ENCODE peak calls at places on chromosomes 13 and 19, in nine cellular contexts. E, H, I, A, G, U, L, F and W are unnamed samples.

GRCh38 chr13:30796833-30797601 is 61.7 kb downstream of the ALOX5AP start:
- DNase-seq in E (no peak), H (no peak), I (no peak), A (peak), G (no peak), U (no peak), L (no peak), F (no peak), W (peak)

GRCh38 chr19:55316646-55317045 is 8.5 kb downstream of the TMEM150B start:
- DNase-seq in E (no peak), H (no peak), I (no peak), A (no peak), G (no peak), U (no peak), L (no peak), F (no peak), W (no peak)

GRCh38 chr19:5141926-5142724 is 173.2 kb downstream of the KDM4B start:
- DNase-seq in E (no peak), H (no peak), I (no peak), A (no peak), G (peak), U (no peak), L (no peak), F (no peak), W (no peak)

GRCh38 chr19:38090561-38090960 is 133.5 kb downstream of the DPF1 start:
- DNase-seq in E (no peak), H (no peak), I (no peak), A (no peak), G (no peak), U (no peak), L (no peak), F (no peak), W (no peak)

GRCh38 chr13:30629527-30629926 is 11.8 kb downstream of the USPL1 start:
- DNase-seq in E (no peak), H (no peak), I (no peak), A (no peak), G (no peak), U (no peak), L (no peak), F (no peak), W (no peak)

GRCh38 chr13:67390462-67391093 is 160.4 kb upstream of the PCDH9 start:
- DNase-seq in E (no peak), H (no peak), I (peak), A (peak), G (no peak), U (no peak), L (no peak), F (no peak), W (peak)

GRCh38 chr19:4584670-4585460 is 25.4 kb upstream of the SEMA6B start:
- DNase-seq in E (peak), H (no peak), I (no peak), A (peak), G (no peak), U (no peak), L (no peak), F (no peak), W (no peak)

GRCh38 chr19:40640744-40641143 is 39.6 kb downstream of the LTBP4 start:
- DNase-seq in E (no peak), H (no peak), I (no peak), A (peak), G (no peak), U (no peak), L (no peak), F (no peak), W (peak)

DNA sequence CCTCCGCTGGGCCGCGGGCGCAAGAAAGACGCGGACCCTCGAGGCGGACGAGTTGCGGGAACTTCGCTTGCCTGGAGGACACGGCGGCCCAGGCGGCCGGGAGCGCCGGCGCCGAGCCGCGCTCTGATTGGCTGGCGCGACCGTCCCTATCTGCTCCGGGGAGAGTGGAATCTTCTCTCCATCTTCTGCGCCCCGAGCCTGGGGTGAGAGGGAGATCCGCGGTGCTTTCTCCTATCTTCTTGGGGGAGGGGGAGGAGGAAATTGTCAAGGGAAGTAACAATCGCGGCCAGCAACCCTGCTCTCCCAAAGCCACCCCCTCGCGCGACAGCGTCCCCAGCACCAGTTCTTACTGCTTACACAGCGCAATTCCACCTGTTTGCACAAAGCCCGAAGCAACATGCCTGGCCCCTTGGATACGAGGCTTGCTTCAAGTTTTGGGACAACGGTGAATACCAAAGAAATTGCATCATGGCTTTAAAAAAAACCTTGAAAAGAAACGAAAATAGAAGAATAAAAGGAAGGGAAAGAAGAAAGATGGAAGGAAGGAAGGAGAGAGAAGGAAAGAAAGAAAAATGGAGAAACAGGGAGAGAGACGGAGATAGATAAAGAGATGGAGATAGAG is 4.8 kb downstream of the SOX21 start:
- DNase-seq in E (no peak), H (no peak), I (no peak), A (no peak), G (no peak), U (no peak), L (no peak), F (no peak), W (no peak)
- H3K4me3 ChIP-seq in E (peak), H (peak), I (no peak), A (no peak), G (no peak), U (no peak), L (no peak), F (no peak), W (no peak)

DNA sequence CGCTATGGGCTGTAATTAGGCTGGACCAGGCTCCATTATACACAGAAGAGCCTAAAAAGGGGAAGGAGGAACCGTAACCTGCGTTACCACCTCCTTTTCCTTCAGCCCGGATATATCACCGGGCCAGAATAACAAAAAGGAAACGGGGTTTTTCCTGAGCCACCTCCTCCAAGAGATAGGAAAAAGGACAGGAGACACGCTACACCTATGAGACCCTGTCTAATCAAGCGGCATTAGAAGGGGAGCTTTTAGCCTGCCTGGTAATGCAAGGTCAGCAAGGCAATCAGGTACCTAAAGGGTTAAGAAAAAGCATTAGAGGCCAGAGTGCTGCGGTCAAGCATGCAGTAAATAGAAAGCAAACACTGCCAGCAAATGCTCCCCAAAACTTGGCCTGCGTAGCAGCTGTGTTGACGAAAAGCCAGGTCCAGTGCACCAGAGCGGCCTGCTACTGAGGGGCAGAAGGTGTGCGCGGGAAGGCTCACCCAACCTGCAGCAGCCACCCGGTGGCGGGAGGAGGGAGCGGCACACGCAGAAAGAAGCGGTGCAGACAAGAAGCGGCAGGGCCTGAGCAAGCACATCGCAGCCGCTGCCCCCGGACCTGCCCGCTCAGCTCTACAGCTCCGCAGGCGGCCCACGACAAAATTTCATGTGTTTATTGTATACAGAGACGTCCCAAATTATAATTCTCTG is 1466.1 kb downstream of the UQCRFS1 start:
- DNase-seq in E (peak), H (no peak), I (peak), A (peak), G (peak), U (no peak), L (no peak), F (no peak), W (peak)
- H3K4me3 ChIP-seq in E (no peak), H (no peak), I (peak), A (no peak), G (peak), U (no peak), L (no peak), F (no peak), W (no peak)

GRCh38 chr13:108495686-108496363 is 133.6 kb upstream of the MYO16 start:
- DNase-seq in E (no peak), H (peak), I (peak), A (peak), G (no peak), U (no peak), L (no peak), F (no peak), W (no peak)
- H3K4me3 ChIP-seq in E (no peak), H (peak), I (peak), A (peak), G (peak), U (no peak), L (peak), F (no peak), W (no peak)

DNA sequence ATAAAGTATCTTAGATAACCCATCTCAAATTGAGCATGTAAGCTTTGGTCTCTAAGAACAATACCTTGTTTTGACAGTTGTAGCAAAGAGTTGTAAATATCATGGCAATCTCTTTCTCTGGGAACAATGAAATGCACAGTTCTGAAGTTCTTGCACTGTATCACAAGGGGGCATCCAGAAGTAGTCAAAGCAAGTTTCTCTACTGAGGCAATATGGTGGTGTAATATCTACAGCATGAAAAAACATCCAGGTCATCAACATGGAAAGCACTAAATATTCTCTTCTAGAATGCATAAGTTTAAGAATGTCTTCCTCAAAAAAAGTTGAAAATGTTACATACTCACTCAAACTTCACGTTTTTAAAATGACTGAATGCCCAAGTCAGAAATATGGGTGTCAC is 19.6 kb downstream of the MTMR6 start:
- DNase-seq in E (no peak), H (no peak), I (peak), A (peak), G (no peak), U (no peak), L (no peak), F (no peak), W (peak)
- H3K4me3 ChIP-seq in E (no peak), H (no peak), I (no peak), A (no peak), G (no peak), U (no peak), L (no peak), F (no peak), W (no peak)

DNA sequence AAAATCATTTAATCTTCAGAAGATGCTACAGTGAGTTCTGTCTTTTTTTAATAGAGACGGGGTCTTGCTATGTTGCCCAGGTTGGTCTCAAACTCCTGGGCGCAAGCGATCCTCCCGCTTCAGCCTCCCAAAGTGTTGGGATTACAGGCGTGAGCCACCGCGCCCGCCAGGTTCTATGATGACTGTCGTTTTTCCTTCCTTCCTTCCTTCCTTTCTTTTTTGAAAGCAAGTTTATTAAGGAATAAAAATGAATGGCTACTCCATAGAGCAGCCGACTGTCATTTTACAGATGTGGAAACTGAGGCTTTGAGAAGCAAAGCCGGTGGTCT is 511 bp upstream of the GAMT start:
- DNase-seq in E (no peak), H (no peak), I (no peak), A (no peak), G (no peak), U (no peak), L (no peak), F (no peak), W (no peak)
- H3K4me3 ChIP-seq in E (no peak), H (peak), I (peak), A (peak), G (peak), U (peak), L (no peak), F (peak), W (peak)

GRCh38 chr13:22625691-22626090 is 555.1 kb upstream of the SGCG start:
- DNase-seq in E (no peak), H (no peak), I (no peak), A (no peak), G (no peak), U (no peak), L (no peak), F (no peak), W (no peak)
- H3K4me3 ChIP-seq in E (no peak), H (no peak), I (no peak), A (no peak), G (no peak), U (no peak), L (no peak), F (no peak), W (no peak)

DNA sequence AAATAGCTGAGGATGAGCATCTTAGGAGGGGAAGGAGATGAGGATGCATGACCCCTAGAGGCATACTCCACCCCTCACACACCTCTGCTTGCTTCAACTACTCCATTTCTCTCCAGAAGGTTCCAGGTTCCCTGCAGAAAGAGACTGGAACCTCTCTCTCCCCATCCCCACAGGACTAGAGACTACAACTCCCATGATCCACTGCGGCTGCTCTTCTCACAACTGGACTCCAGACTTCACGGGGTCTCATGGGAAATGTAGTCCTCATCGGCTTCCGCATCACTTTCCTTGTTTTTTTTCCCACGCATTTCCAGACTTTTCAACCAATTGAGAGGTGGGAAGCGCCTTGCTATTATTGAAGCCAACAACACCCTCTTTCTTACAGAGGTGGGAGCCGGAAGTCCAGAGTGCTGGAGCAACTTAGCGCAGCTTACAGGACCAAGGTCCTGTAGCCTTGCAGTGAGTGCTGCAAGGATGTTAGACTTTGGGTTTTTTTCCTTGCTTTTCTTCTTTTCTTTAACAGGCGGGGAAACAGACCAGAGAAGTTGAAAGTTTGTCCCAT is 13.9 kb upstream of the CACNG6 start:
- DNase-seq in E (peak), H (peak), I (peak), A (peak), G (no peak), U (peak), L (peak), F (peak), W (peak)
- H3K4me3 ChIP-seq in E (no peak), H (no peak), I (peak), A (peak), G (peak), U (peak), L (no peak), F (peak), W (peak)

DNA sequence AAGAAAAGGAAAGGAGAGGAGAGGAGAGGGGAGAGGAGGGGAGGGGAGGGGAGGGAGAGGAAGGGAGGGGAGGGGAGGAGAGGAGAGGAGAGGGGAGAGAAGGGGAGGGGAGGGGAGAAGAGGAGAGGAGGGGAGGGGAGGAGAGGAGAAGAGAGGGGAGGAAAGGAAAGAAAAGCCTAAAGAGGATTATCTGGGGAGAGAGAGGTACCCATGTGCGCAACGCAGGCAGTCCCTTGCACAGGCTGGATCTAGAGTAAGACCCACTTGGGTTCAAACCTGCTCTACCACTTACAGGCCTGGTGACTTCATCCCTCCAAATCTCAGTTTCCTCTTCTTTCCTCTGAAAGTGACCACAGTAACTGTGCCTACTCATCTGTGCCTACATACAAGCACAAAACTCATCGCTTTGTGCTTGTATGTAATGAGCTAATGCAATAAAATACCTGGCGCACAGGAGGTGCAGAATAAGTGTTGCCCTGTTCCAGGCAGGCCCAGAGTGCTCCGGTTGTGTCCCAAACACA is 753 bp upstream of the MAP1S start:
- DNase-seq in E (no peak), H (no peak), I (no peak), A (no peak), G (no peak), U (no peak), L (no peak), F (no peak), W (no peak)
- H3K4me3 ChIP-seq in E (peak), H (peak), I (no peak), A (peak), G (peak), U (no peak), L (peak), F (no peak), W (no peak)